ENCODE peak calls at places on chromosomes 11 and 22, in six cellular contexts. T is K562, X is A549, G is upper lobe of left lung, S is GM12878, Y is HepG2. Z is an unnamed sample.

GRCh38 chr22:39651783-39652058 is 81.2 kb downstream of the CACNA1I start:
- ATAC-seq in T (no peak), X (no peak), G (no peak), S (no peak), Y (no peak), Z (no peak)

GRCh38 chr22:45612451-45612901 is 59.2 kb upstream of the ATXN10 start:
- ATAC-seq in T (no peak), X (peak; percentile 30), G (peak; percentile 85), S (no peak), Y (no peak), Z (peak; percentile 72)

GRCh38 chr11:112513417-112513816 is 252.8 kb upstream of the PLET1 start:
- ATAC-seq in T (no peak), X (no peak), G (no peak), S (no peak), Y (no peak), Z (no peak)

GRCh38 chr22:25942989-25943411 is 201.0 kb downstream of the MYO18B start:
- ATAC-seq in T (no peak), X (no peak), G (no peak), S (no peak), Y (no peak), Z (no peak)

GRCh38 chr22:46079861-46080821 is 70.2 kb upstream of the PPARA start:
- ATAC-seq in T (no peak), X (peak; percentile 64), G (peak; percentile 61), S (no peak), Y (no peak), Z (peak; percentile 54)

GRCh38 chr11:66529655-66530054 is 16.2 kb downstream of the ZDHHC24 start:
- ATAC-seq in T (no peak), X (no peak), G (no peak), S (no peak), Y (no peak), Z (no peak)

GRCh38 chr11:103648670-103649400 is 387.6 kb upstream of the DDI1 start:
- ATAC-seq in T (no peak), X (no peak), G (no peak), S (peak; percentile 20), Y (no peak), Z (no peak)

GRCh38 chr11:76806131-76806530 is 23.0 kb downstream of the TSKU start:
- ATAC-seq in T (no peak), X (no peak), G (no peak), S (no peak), Y (no peak), Z (no peak)

GRCh38 chr11:102476069-102476468 is 23.5 kb upstream of the TMEM123 start:
- ATAC-seq in T (peak; percentile 22), X (no peak), G (no peak), S (peak; percentile 13), Y (peak; percentile 15), Z (no peak)
- H3K27ac ChIP-seq in T (peak overlapping the region; percentile 51), X (no peak overlapping the region), G (no peak overlapping the region), S (no peak overlapping the region), Y (peak overlapping the region; percentile 79), Z (no peak overlapping the region)

GRCh38 chr22:37445501-37445900 is 18.2 kb upstream of the ELFN2 start:
- ATAC-seq in T (no peak), X (no peak), G (no peak), S (no peak), Y (no peak), Z (no peak)
- TF ChIP-seq EP300 in T (no peak), X (no peak), G (no peak), S (no peak), Y (no peak), Z (no peak)

GRCh38 chr22:22979954-22980353 is 90.4 kb upstream of the GNAZ start:
- ATAC-seq in T (no peak), X (no peak), G (no peak), S (no peak), Y (no peak), Z (no peak)
- H3K9me3 ChIP-seq in T (peaks cover 7% of the 10 kb centered on the region), X (peaks cover 16% of the 10 kb centered on the region), G (peaks cover 3% of the 10 kb centered on the region), S (no peaks in the 10 kb centered on the region), Y (peaks cover 19% of the 10 kb centered on the region), Z (no peaks in the 10 kb centered on the region)

DNA sequence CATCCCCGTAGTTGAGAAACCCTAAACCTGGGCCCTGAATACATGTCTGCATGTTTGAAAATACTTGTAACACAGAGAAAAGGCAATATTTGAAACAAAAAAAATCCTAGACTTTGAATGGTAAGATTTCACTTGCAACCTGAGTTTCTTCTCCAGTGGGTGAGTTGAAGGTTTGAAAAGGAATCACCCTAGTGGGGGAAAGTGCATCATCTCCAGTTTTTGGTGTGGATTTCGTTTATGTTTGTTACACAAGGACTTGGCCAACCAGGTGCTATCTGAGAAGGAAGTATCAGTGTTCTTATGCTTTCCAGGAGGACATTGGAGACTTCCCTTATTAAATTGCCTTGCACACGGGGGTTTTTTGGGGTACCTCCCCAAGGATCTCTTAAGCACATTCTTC is 90.4 kb downstream of the ABTB2 start:
- ATAC-seq in T (no peak), X (no peak), G (no peak), S (no peak), Y (no peak), Z (no peak)
- H3K27ac ChIP-seq in T (no peak overlapping the region), X (peak overlapping the region; percentile 56), G (no peak overlapping the region), S (no peak overlapping the region), Y (peak overlapping the region; percentile 41), Z (peak overlapping the region; percentile 62)

GRCh38 chr11:120839846-120840402 is 184.0 kb upstream of the TBCEL start:
- ATAC-seq in T (no peak), X (no peak), G (peak; percentile 41), S (peak; percentile 35), Y (peak; percentile 54), Z (no peak)

GRCh38 chr11:120839201-120839600 is 184.7 kb upstream of the TBCEL start:
- ATAC-seq in T (no peak), X (no peak), G (no peak), S (no peak), Y (peak; percentile 58), Z (no peak)

GRCh38 chr11:120832609-120833221 is 191.2 kb upstream of the TBCEL start:
- ATAC-seq in T (no peak), X (no peak), G (no peak), S (no peak), Y (peak; percentile 24), Z (peak; percentile 22)

GRCh38 chr11:120834686-120835225 is 189.1 kb upstream of the TBCEL start:
- ATAC-seq in T (no peak), X (no peak), G (no peak), S (peak; percentile 28), Y (no peak), Z (no peak)

DNA sequence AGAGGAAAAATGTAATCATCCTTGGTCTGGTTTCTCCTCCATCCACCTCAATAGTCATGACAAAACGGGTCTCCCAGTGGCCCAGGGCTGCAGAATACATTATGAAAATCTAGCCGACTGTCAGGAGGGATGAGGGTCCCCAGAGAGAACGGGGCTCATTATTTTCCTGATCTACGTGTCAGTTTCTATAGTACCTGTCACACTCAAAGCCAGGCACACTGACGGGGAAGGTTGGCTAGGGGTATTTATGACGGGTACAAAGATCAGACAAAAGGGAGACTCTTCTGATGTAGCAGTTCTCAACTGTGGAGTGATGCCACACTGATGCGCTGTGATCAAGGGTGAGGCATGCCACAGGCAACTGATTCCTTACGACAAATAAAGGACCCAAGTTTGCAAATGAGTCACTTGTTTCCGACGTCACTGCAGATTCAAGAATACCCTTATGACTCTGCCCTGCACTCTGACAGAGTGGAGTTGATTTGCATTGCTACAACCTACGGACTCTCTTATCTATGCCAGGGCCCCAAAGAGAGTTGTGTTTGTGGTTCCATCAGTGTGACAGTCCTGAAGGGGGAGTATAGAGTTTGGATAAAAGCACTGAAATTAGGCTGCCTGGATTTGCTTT is 188.2 kb upstream of the TBCEL start:
- ATAC-seq in T (no peak), X (peak; percentile 24), G (no peak), S (peak; percentile 95), Y (peak; percentile 64), Z (no peak)
- TF ChIP-seq EP300 in T (no peak), X (no peak), G (no peak), S (no peak), Y (no peak), Z (no peak)

DNA sequence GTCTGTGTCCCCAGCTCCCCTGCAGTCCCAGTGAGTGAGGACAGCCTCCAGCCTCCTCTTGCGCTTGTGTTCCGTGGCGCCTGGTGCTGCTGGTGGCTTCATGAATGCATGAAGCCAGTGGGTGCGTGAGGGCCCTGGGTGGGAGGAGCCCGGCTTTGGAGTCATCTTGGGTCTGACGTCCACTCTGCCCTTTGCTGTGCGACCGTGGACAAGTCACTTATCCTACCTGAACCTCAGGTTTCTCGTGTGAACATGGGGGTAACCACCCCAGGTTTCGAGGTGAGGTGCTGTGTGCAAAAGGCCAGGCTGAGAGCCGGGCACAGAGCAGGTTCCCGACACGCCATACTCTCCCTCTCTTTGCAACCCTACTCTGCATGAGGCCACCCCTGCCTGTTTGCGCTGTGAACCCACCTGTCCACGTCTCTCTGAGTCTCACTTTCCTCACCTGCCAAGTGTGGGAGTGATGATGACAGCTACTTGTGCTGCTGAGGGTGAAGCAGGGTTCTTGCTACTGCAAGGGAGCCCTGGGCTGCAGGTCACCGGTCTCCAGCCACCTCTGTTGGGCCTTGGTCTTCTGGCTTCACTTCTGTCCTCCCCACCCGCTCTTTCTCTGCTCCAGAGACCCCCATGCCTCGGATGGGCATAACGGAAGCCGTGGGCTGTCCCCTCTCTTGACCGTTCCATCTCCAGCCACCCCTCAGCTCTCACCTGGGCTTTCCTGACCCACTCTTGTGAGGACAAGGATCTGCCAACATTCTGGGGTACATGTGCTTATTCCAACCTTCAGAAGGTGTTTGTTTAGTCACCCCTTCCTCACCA is 537.6 kb downstream of the TBC1D22A start:
- ATAC-seq in T (no peak), X (no peak), G (no peak), S (no peak), Y (no peak), Z (no peak)
- H3K9me3 ChIP-seq in T (no peaks in the 10 kb centered on the region), X (no peaks in the 10 kb centered on the region), G (no peaks in the 10 kb centered on the region), S (no peaks in the 10 kb centered on the region), Y (no peaks in the 10 kb centered on the region), Z (no peaks in the 10 kb centered on the region)

DNA sequence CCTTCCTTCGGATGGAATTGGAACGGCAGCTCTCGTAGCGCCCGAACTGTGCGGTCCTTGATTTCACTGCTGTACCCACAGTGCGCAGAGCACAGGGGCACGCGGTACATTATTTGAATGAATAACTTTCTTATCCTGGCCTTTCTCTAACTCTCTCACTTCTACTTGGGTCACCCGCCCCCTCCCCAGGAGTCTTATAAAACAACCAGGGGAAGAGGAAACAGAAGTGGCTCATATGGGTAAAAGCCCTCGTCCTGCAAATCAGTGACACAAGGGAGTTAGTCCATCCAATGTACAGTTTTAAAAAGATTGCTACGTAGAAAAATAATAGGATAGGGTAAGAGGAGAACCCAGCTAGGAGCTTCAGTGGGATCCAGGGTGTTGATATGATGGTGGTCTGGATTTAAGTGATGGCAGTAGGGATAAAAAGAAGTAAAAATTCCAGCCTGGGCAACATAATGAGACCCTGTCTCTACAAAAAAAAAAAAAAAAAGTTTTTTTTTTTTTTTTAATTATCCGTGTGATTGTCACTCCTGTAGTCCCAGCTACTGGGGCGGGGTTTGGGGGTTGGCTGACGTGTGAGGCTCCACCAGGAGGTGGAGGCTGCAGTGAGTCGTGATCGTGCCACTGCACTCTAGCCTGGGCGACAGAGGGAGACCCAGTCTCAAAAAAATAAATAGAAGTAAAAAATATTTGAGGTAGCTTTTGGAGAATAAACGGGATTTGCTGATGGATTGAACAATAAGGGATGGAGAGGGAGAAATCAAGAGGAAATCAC is 7.1 kb upstream of the L3MBTL2 start:
- ATAC-seq in T (peak; percentile 84), X (peak; percentile 85), G (peak; percentile 81), S (peak; percentile 74), Y (peak; percentile 78), Z (peak; percentile 80)
- H3K27ac ChIP-seq in T (no peak overlapping the region), X (peak overlapping the region; percentile 34), G (no peak overlapping the region), S (no peak overlapping the region), Y (no peak overlapping the region), Z (no peak overlapping the region)

Z was measured in gastroesophageal sphincter.